ENCODE peak calls at places on chromosomes 6 and 20, in five cellular contexts. U is LoVo, N is SW480, V is H7, D is lower leg skin. B is an unnamed sample.

GRCh38 chr20:16548073-16548672 is 25.1 kb downstream of the KIF16B start:
- DNase-seq in U (no peak), N (no peak), V (no peak), D (no peak), B (no peak)

GRCh38 chr6:52227495-52227894 is 16.8 kb downstream of the IL17F start:
- DNase-seq in U (no peak), N (no peak), V (no peak), D (no peak), B (no peak)

GRCh38 chr20:46293084-46293483 is 15.2 kb downstream of the CDH22 start:
- DNase-seq in U (peak), N (peak), V (peak), D (no peak), B (no peak)

GRCh38 chr6:136658711-136659110 is 108.5 kb upstream of the MAP7 start:
- DNase-seq in U (no peak), N (no peak), V (no peak), D (no peak), B (no peak)

GRCh38 chr6:97049254-97050004 is 124.9 kb downstream of the KLHL32 start:
- DNase-seq in U (no peak), N (peak), V (no peak), D (no peak), B (no peak)

GRCh38 chr20:45412653-45413052 is 3.3 kb upstream of the PIGT start:
- DNase-seq in U (no peak), N (no peak), V (no peak), D (no peak), B (no peak)

GRCh38 chr6:5726976-5727718 is 279.6 kb downstream of the NRN1 start:
- DNase-seq in U (no peak), N (peak), V (no peak), D (no peak), B (no peak)

GRCh38 chr6:153357391-153357790 is 226.3 kb upstream of the RGS17 start:
- DNase-seq in U (no peak), N (no peak), V (no peak), D (no peak), B (no peak)

GRCh38 chr6:38016824-38017223 is 197.3 kb downstream of the ZFAND3 start:
- DNase-seq in U (no peak), N (no peak), V (no peak), D (no peak), B (no peak)

GRCh38 chr6:2158596-2159271 is 86.7 kb downstream of the GMDS start:
- DNase-seq in U (peak), N (no peak), V (peak), D (no peak), B (no peak)

GRCh38 chr6:143332153-143332845 is 118.2 kb downstream of the ADAT2 start:
- DNase-seq in U (no peak), N (no peak), V (no peak), D (no peak), B (no peak)

GRCh38 chr6:43917878-43918382 is 147.9 kb downstream of the VEGFA start:
- DNase-seq in U (no peak), N (no peak), V (no peak), D (no peak), B (no peak)

GRCh38 chr6:150212745-150213144 is 69.9 kb downstream of the PPP1R14C start:
- DNase-seq in U (no peak), N (no peak), V (no peak), D (no peak), B (peak)

GRCh38 chr6:168138436-168138835 is 59.4 kb upstream of the FRMD1 start:
- DNase-seq in U (no peak), N (no peak), V (peak), D (peak), B (no peak)

GRCh38 chr20:21808139-21808538 is 102.7 kb downstream of the PAX1 start:
- DNase-seq in U (no peak), N (no peak), V (no peak), D (no peak), B (no peak)

GRCh38 chr6:169976301-169977081 is 225.1 kb downstream of the ERMARD start:
- DNase-seq in U (no peak), N (peak), V (no peak), D (peak), B (no peak)

GRCh38 chr6:89984926-89985743 is 90.9 kb downstream of the GJA10 start:
- DNase-seq in U (no peak), N (no peak), V (peak), D (no peak), B (no peak)

GRCh38 chr20:9602834-9603173 is 88.4 kb downstream of the LAMP5 start:
- DNase-seq in U (no peak), N (no peak), V (no peak), D (no peak), B (no peak)

GRCh38 chr6:45854343-45854742 is 161.3 kb downstream of the CLIC5 start:
- DNase-seq in U (no peak), N (no peak), V (no peak), D (no peak), B (no peak)

GRCh38 chr6:102390541-102390940 is 997.0 kb downstream of the GRIK2 start:
- DNase-seq in U (no peak), N (no peak), V (no peak), D (no peak), B (no peak)

GRCh38 chr6:38612386-38612965 is 27.3 kb downstream of the BTBD9 start:
- DNase-seq in U (no peak), N (no peak), V (no peak), D (no peak), B (no peak)

GRCh38 chr6:71419954-71420692 is 131.5 kb downstream of the OGFRL1 start:
- DNase-seq in U (no peak), N (no peak), V (peak), D (peak), B (no peak)

GRCh38 chr20:38412877-38413577 is 22.1 kb downstream of the SNHG17 start:
- DNase-seq in U (no peak), N (no peak), V (no peak), D (peak), B (no peak)

GRCh38 chr20:17809714-17810631 is 110.2 kb downstream of the BANF2 start:
- DNase-seq in U (no peak), N (peak), V (no peak), D (no peak), B (no peak)

GRCh38 chr6:6994796-6995195 is 113.0 kb upstream of the RREB1 start:
- DNase-seq in U (no peak), N (no peak), V (no peak), D (no peak), B (no peak)

GRCh38 chr6:93351222-93351621 is 68.1 kb downstream of the EPHA7 start:
- DNase-seq in U (no peak), N (no peak), V (no peak), D (no peak), B (no peak)

GRCh38 chr20:57195023-57195758 is 71.2 kb downstream of the BMP7 start:
- DNase-seq in U (no peak), N (no peak), V (no peak), D (peak), B (no peak)

GRCh38 chr20:46375771-46376170 is 30.6 kb downstream of the ELMO2 start:
- DNase-seq in U (no peak), N (peak), V (no peak), D (no peak), B (no peak)

GRCh38 chr6:1618305-1619105 is 8.8 kb downstream of the FOXC1 start:
- DNase-seq in U (no peak), N (no peak), V (peak), D (no peak), B (no peak)

GRCh38 chr20:21179796-21180195 is 53.9 kb downstream of the KIZ start:
- DNase-seq in U (no peak), N (no peak), V (no peak), D (no peak), B (no peak)

GRCh38 chr6:121510568-121511177 is 75.2 kb downstream of the GJA1 start:
- DNase-seq in U (peak), N (no peak), V (no peak), D (no peak), B (no peak)

GRCh38 chr6:108145639-108146038 is 20.2 kb upstream of the NR2E1 start:
- DNase-seq in U (no peak), N (no peak), V (no peak), D (no peak), B (no peak)

GRCh38 chr6:36063318-36063717 is 35.7 kb downstream of the MAPK14 start:
- DNase-seq in U (no peak), N (no peak), V (no peak), D (no peak), B (no peak)

GRCh38 chr6:68634503-68635411 is at the start of gene ADGRB3:
- DNase-seq in U (no peak), N (peak), V (peak), D (peak), B (peak)

GRCh38 chr6:101015541-101015940 is 134.4 kb upstream of the ASCC3 start:
- DNase-seq in U (no peak), N (no peak), V (no peak), D (no peak), B (no peak)

GRCh38 chr20:49668181-49668877 is 45.3 kb downstream of the B4GALT5 start:
- DNase-seq in U (no peak), N (peak), V (no peak), D (no peak), B (no peak)

GRCh38 chr6:110590821-110591351 is 114.5 kb upstream of the SLC22A16 start:
- DNase-seq in U (no peak), N (no peak), V (no peak), D (no peak), B (no peak)

B was measured in NCI-H510A treated with DMSO at 0.1 percent for 48 hours.